ENCODE peak calls at places on chromosomes 16 and 17, in seven cellular contexts. S, A, Q, F, C, L and H are unnamed samples.

GRCh38 chr16:57279780-57280638 is 4.5 kb downstream of the PLLP start:
- DNase-seq in S (no peak), A (peak), Q (no peak), F (no peak), C (no peak), L (no peak), H (no peak)

GRCh38 chr17:50820651-50821050 is 14.7 kb upstream of the WFIKKN2 start:
- DNase-seq in S (no peak), A (no peak), Q (no peak), F (no peak), C (no peak), L (no peak), H (no peak)

GRCh38 chr17:17380156-17380925 is 77.2 kb downstream of the NT5M start:
- DNase-seq in S (no peak), A (no peak), Q (no peak), F (no peak), C (no peak), L (no peak), H (no peak)

GRCh38 chr16:25224731-25225319 is 8.1 kb downstream of the AQP8 start:
- DNase-seq in S (no peak), A (no peak), Q (no peak), F (no peak), C (no peak), L (no peak), H (no peak)

GRCh38 chr16:57091990-57092785 is at the start of gene CPNE2:
- DNase-seq in S (peak), A (peak), Q (no peak), F (no peak), C (peak), L (peak), H (peak)

GRCh38 chr16:57537194-57537505 is 779 bp upstream of the CCDC102A start:
- DNase-seq in S (no peak), A (no peak), Q (no peak), F (no peak), C (no peak), L (no peak), H (no peak)

GRCh38 chr16:23318639-23319038 is 16.5 kb downstream of the SCNN1B start:
- DNase-seq in S (no peak), A (no peak), Q (no peak), F (no peak), C (no peak), L (peak), H (no peak)

GRCh38 chr17:14103821-14104220 is 34.5 kb downstream of the COX10 start:
- DNase-seq in S (no peak), A (no peak), Q (no peak), F (no peak), C (no peak), L (no peak), H (no peak)

GRCh38 chr16:2027024-2028010 is 615 bp downstream of the NHERF2 start:
- DNase-seq in S (peak), A (peak), Q (no peak), F (no peak), C (no peak), L (no peak), H (no peak)

GRCh38 chr17:46979023-46979870 is at the start of gene RPRML:
- DNase-seq in S (peak), A (peak), Q (no peak), F (no peak), C (peak), L (peak), H (peak)

GRCh38 chr17:43880420-43880991 is 26.8 kb downstream of the MPP2 start:
- DNase-seq in S (no peak), A (peak), Q (no peak), F (no peak), C (peak), L (peak), H (peak)

GRCh38 chr16:12159672-12160071 is 183.1 kb downstream of the SNX29 start:
- DNase-seq in S (no peak), A (no peak), Q (no peak), F (no peak), C (no peak), L (no peak), H (no peak)

GRCh38 chr17:79970576-79971068 is 65.0 kb downstream of the TBC1D16 start:
- DNase-seq in S (no peak), A (peak), Q (no peak), F (no peak), C (no peak), L (peak), H (peak)

GRCh38 chr16:12319464-12320030 is 343.0 kb downstream of the SNX29 start:
- DNase-seq in S (no peak), A (no peak), Q (no peak), F (no peak), C (no peak), L (no peak), H (no peak)

GRCh38 chr16:89375021-89375420 is 115.3 kb downstream of the ANKRD11 start:
- DNase-seq in S (no peak), A (no peak), Q (no peak), F (no peak), C (no peak), L (no peak), H (no peak)

GRCh38 chr17:68182940-68183551 is 64.8 kb upstream of the AMZ2 start:
- DNase-seq in S (no peak), A (no peak), Q (no peak), F (peak), C (peak), L (peak), H (no peak)

GRCh38 chr16:30414159-30414558 is 6.8 kb downstream of the ZNF771 start:
- DNase-seq in S (no peak), A (no peak), Q (no peak), F (no peak), C (no peak), L (no peak), H (no peak)

GRCh38 chr17:1890758-1891450 is 61.1 kb downstream of the RPA1 start:
- DNase-seq in S (no peak), A (no peak), Q (no peak), F (peak), C (no peak), L (no peak), H (no peak)

GRCh38 chr16:84940670-84941551 is 70.4 kb downstream of the ZDHHC7 start:
- DNase-seq in S (peak), A (no peak), Q (no peak), F (no peak), C (no peak), L (no peak), H (no peak)